ENCODE peak calls at places on chromosomes 2 and 18, in ten cellular contexts. S is mucosa of descending colon; T is colonic mucosa; R is AG04450; B is fibroblast of lung; N is left ventricle myocardium inferior; Z is fibroblast of villous mesenchyme; X is NCI-H1105; Y is activated T-cell treated with anti-CD3 and anti-CD28 coated beads, Interleukin-2, amount 50 U/mL, for 24 hours; V is stimulated activated CD8-positive, alpha-beta memory T cell treated with anti-CD3 and anti-CD28 coated beads, Interleukin-7, amount 100 ng/mL, for 1 hour. P is an unnamed sample.

GRCh38 chr18:32257073-32257780 is 67.4 kb downstream of the MEP1B start:
- DNase-seq in S (no peak), X (no peak), Y (no peak), Z (no peak), V (no peak), N (no peak), B (no peak), R (no peak), T (no peak), P (peak; percentile 35)

GRCh38 chr2:101041413-101041812 is 39.3 kb downstream of the RPL31 start:
- DNase-seq in T (no peak), S (no peak), Y (no peak), Z (peak; percentile 18), R (no peak), X (no peak), N (no peak), V (no peak), B (peak; percentile 16), P (no peak)

GRCh38 chr2:224565452-224566035 is 19.6 kb downstream of the CUL3 start:
- DNase-seq in V (no peak), S (no peak), N (no peak), Y (no peak), R (no peak), Z (no peak), B (no peak), X (no peak), T (no peak), P (no peak)

GRCh38 chr2:176039375-176039774 is 37.3 kb upstream of the LNPK start:
- DNase-seq in V (no peak), N (no peak), Y (no peak), B (no peak), R (no peak), T (no peak), X (no peak), S (no peak), Z (no peak), P (no peak)

GRCh38 chr2:165691615-165692014 is 102.4 kb downstream of the GALNT3 start:
- DNase-seq in Z (peak; percentile 1), B (peak; percentile 8), N (peak; percentile 18), S (no peak), Y (no peak), T (no peak), X (no peak), V (no peak), R (no peak), P (no peak)

GRCh38 chr2:191218292-191218898 is 26.8 kb upstream of the MYO1B start:
- DNase-seq in B (peak; percentile 81), T (peak; percentile 73), Z (peak; percentile 76), Y (no peak), R (peak; percentile 80), S (no peak), X (peak; percentile 27), V (peak; percentile 12), N (no peak), P (no peak)

GRCh38 chr2:167748536-167748935 is 498.9 kb downstream of the STK39 start:
- DNase-seq in B (no peak), X (no peak), S (no peak), V (no peak), N (no peak), Z (no peak), Y (no peak), R (no peak), T (no peak), P (no peak)

GRCh38 chr18:46260016-46260878 is 156.1 kb downstream of the HAUS1 start:
- DNase-seq in X (no peak), Y (no peak), B (peak; percentile 52), S (no peak), T (no peak), Z (no peak), N (no peak), R (peak; percentile 37), V (no peak), P (no peak)

GRCh38 chr2:25323042-25323514 is 18.6 kb downstream of the DNMT3A start:
- DNase-seq in X (no peak), S (no peak), N (no peak), Z (peak; percentile 26), R (no peak), T (no peak), Y (peak; percentile 72), B (no peak), V (peak; percentile 32), P (no peak)

GRCh38 chr18:48580782-48581181 is 42.0 kb downstream of the CTIF start:
- DNase-seq in Z (peak; percentile 18), N (no peak), T (no peak), S (no peak), X (no peak), B (no peak), Y (no peak), V (no peak), R (no peak), P (no peak)

GRCh38 chr2:240574386-240575100 is 6.3 kb downstream of the RNPEPL1 start:
- DNase-seq in B (no peak), Y (no peak), S (peak; percentile 26), Z (no peak), X (no peak), T (no peak), R (no peak), V (no peak), N (peak; percentile 14), P (peak; percentile 72)

GRCh38 chr18:23616258-23616657 is 30.0 kb upstream of the NPC1 start:
- DNase-seq in Z (no peak), X (no peak), S (no peak), R (no peak), Y (no peak), T (no peak), B (no peak), V (no peak), N (no peak), P (no peak)

GRCh38 chr2:73999881-74000597 is 15.3 kb downstream of the TET3 start:
- DNase-seq in B (peak; percentile 62), R (peak; percentile 36), Z (peak; percentile 69), S (peak; percentile 53), X (no peak), Y (no peak), N (no peak), V (no peak), T (peak; percentile 41), P (no peak)

GRCh38 chr2:147173186-147173575 is 671.6 kb upstream of the ACVR2A start:
- DNase-seq in B (peak; percentile 24), T (no peak), R (no peak), Y (no peak), V (no peak), Z (peak; percentile 21), S (no peak), X (no peak), N (no peak), P (no peak)

GRCh38 chr2:213281156-213281555 is 3.1 kb upstream of the SPAG16 start:
- DNase-seq in N (no peak), T (no peak), R (no peak), B (peak; percentile 58), X (no peak), V (no peak), S (no peak), Y (no peak), Z (peak; percentile 41), P (no peak)

GRCh38 chr2:26016012-26016742 is 17.7 kb upstream of the RAB10 start:
- DNase-seq in R (no peak), Z (peak; percentile 60), V (no peak), T (no peak), B (peak; percentile 17), N (no peak), S (no peak), Y (no peak), X (no peak), P (no peak)

GRCh38 chr2:6917071-6917760 is at the start of gene RNF144A:
- DNase-seq in Z (peak; percentile 29), R (no peak), N (peak; percentile 71), Y (peak; percentile 88), T (peak; percentile 57), V (peak; percentile 61), X (peak; percentile 41), S (peak; percentile 84), B (peak; percentile 16), P (peak; percentile 99)

GRCh38 chr2:181036848-181037603 is 56.6 kb downstream of the UBE2E3 start:
- DNase-seq in T (no peak), Y (no peak), Z (peak; percentile 87), V (no peak), S (no peak), R (peak; percentile 20), N (no peak), X (no peak), B (peak; percentile 64), P (peak; percentile 13)

GRCh38 chr18:24704921-24705620 is 244.6 kb downstream of the HRH4 start:
- DNase-seq in V (no peak), Z (peak; percentile 57), X (peak; percentile 80), S (no peak), Y (no peak), N (no peak), R (peak; percentile 52), B (peak; percentile 81), T (no peak), P (no peak)

GRCh38 chr18:44803019-44803650 is 122.4 kb downstream of the SETBP1 start:
- DNase-seq in R (peak; percentile 4), S (peak; percentile 78), T (peak; percentile 78), X (no peak), Z (peak; percentile 86), V (no peak), N (peak; percentile 24), Y (no peak), B (peak; percentile 93), P (no peak)

GRCh38 chr2:110101280-110101844 is 14.3 kb downstream of the MALL start:
- DNase-seq in T (peak; percentile 98), S (peak; percentile 95), N (peak; percentile 98), Z (peak; percentile 98), B (peak; percentile 100), Y (no peak), X (peak; percentile 87), V (no peak), R (peak; percentile 98), P (peak; percentile 95)

GRCh38 chr18:47735041-47735440 is 195.4 kb downstream of the SMAD2 start:
- DNase-seq in T (no peak), B (no peak), Z (no peak), Y (no peak), R (no peak), V (no peak), S (no peak), N (no peak), X (no peak), P (no peak)

GRCh38 chr2:166361351-166362153 is 14.2 kb downstream of the SCN9A start:
- DNase-seq in X (no peak), V (no peak), S (no peak), Y (no peak), T (no peak), Z (peak; percentile 30), R (no peak), B (peak; percentile 76), N (no peak), P (no peak)

GRCh38 chr2:127411609-127412370 is 6.4 kb upstream of the PROC start:
- DNase-seq in B (no peak), T (no peak), Y (no peak), V (no peak), S (no peak), Z (peak; percentile 44), X (no peak), N (no peak), R (no peak), P (no peak)

GRCh38 chr2:109126501-109126860 is 2.5 kb upstream of the SH3RF3 start:
- DNase-seq in B (peak; percentile 89), Z (peak; percentile 91), T (no peak), V (no peak), X (no peak), N (no peak), Y (no peak), R (peak; percentile 68), S (no peak), P (peak; percentile 97)

GRCh38 chr18:59537581-59537980 is 159.6 kb downstream of the CCBE1 start:
- DNase-seq in V (no peak), B (no peak), Z (no peak), R (no peak), T (no peak), X (no peak), N (no peak), S (no peak), Y (no peak), P (no peak)

GRCh38 chr18:54919412-54919811 is 39.8 kb downstream of the CCDC68 start:
- DNase-seq in S (no peak), Z (no peak), B (no peak), Y (no peak), T (no peak), N (no peak), X (no peak), V (no peak), R (no peak), P (no peak)

GRCh38 chr2:188382107-188382506 is 90.4 kb downstream of the GULP1 start:
- DNase-seq in Z (no peak), X (no peak), Y (no peak), B (peak; percentile 12), S (no peak), R (no peak), V (no peak), N (no peak), T (no peak), P (no peak)

P was measured in osteoblast.